ENCODE peak calls at places on chromosomes 1 and 21, in four cellular contexts. A is H7, G is nucleus accumbens, F is myocyte. K is an unnamed sample.

GRCh38 chr1:207962716-207963428 is 51.9 kb upstream of the CD34 start:
- DNase-seq in G (peak; percentile 80), F (no peak), A (no peak), K (peak; percentile 56)

GRCh38 chr1:65471901-65472332 is 51.4 kb downstream of the LEPR start:
- DNase-seq in G (no peak), A (no peak), F (no peak), K (no peak)

GRCh38 chr1:155971910-155972809 is 6.2 kb downstream of the ARHGEF2 start:
- DNase-seq in A (peak; percentile 43), F (no peak), G (peak; percentile 54), K (no peak)

GRCh38 chr1:112704908-112705627 is 1.9 kb downstream of the RHOC start:
- DNase-seq in G (no peak), A (peak; percentile 96), F (peak; percentile 94), K (peak; percentile 95)

GRCh38 chr1:225880210-225880584 is 2.0 kb downstream of the TMEM63A start:
- DNase-seq in G (peak; percentile 84), A (no peak), F (peak; percentile 36), K (no peak)

GRCh38 chr21:26845750-26846035 is 484 bp upstream of the ADAMTS1 start:
- DNase-seq in F (no peak), G (no peak), A (no peak), K (no peak)

GRCh38 chr1:78339490-78339889 is 151.3 kb upstream of the PTGFR start:
- DNase-seq in G (no peak), A (no peak), F (peak; percentile 17), K (no peak)

GRCh38 chr1:177794316-177794991 is 175.4 kb downstream of the SEC16B start:
- DNase-seq in G (no peak), A (peak; percentile 10), F (no peak), K (no peak)

GRCh38 chr1:4108341-4108740 is 208.3 kb upstream of the C1orf174 start:
- DNase-seq in F (no peak), G (no peak), A (no peak), K (no peak)

GRCh38 chr1:30161953-30162352 is 561.4 kb downstream of the MATN1 start:
- DNase-seq in A (peak; percentile 32), F (no peak), G (no peak), K (no peak)

GRCh38 chr1:183892351-183892793 is 87.5 kb downstream of the RGL1 start:
- DNase-seq in A (no peak), G (no peak), F (no peak), K (no peak)

GRCh38 chr1:58308206-58308605 is 238.3 kb downstream of the OMA1 start:
- DNase-seq in A (peak; percentile 29), G (no peak), F (no peak), K (no peak)

GRCh38 chr1:107105914-107106313 is 34.9 kb upstream of the NTNG1 start:
- DNase-seq in A (no peak), G (no peak), F (no peak), K (no peak)

GRCh38 chr1:229117664-229118300 is 153.1 kb upstream of the RAB4A start:
- DNase-seq in F (no peak), A (no peak), G (no peak), K (peak; percentile 85)

GRCh38 chr1:26161408-26162219 is 2.7 kb downstream of the FAM110D start:
- DNase-seq in G (no peak), F (peak; percentile 51), A (peak; percentile 87), K (peak; percentile 69)

GRCh38 chr1:35532497-35533226 is 24.5 kb downstream of the KIAA0319L start:
- DNase-seq in A (no peak), F (no peak), G (no peak), K (no peak)

K was measured in testis.